ENCODE peak calls at places on chromosomes 4 and X, in four cellular contexts. M is AG04449, Q is left ventricle myocardium inferior, N is PC-3. R is an unnamed sample.

GRCh38 chr4:47567511-47567910 is 82.4 kb downstream of the ATP10D start:
- DNase-seq in Q (no peak), N (peak; percentile 25), M (no peak), R (no peak)

GRCh38 chr4:99885063-99885664 is 9.1 kb downstream of the LAMTOR3 start:
- DNase-seq in Q (no peak), M (no peak), N (peak; percentile 54), R (peak; percentile 44)

GRCh38 chr4:140102406-140102805 is 51.6 kb downstream of the MAML3 start:
- DNase-seq in N (peak; percentile 17), Q (no peak), M (no peak), R (no peak)

GRCh38 chr4:56655209-56655626 is 25.9 kb downstream of the HOPX start:
- DNase-seq in M (no peak), Q (peak; percentile 24), N (peak; percentile 14), R (no peak)

GRCh38 chr4:176340871-176341685 is 21.3 kb downstream of the SPCS3 start:
- DNase-seq in Q (no peak), M (no peak), N (peak; percentile 52), R (peak; percentile 50)

GRCh38 chrX:118724352-118724751 is 3.1 kb upstream of the IL13RA1 start:
- DNase-seq in Q (no peak), M (no peak), N (no peak), R (no peak)

GRCh38 chr4:164937576-164938270 is 39.7 kb downstream of the TRIM61 start:
- DNase-seq in M (no peak), Q (no peak), N (no peak), R (peak; percentile 48)

GRCh38 chrX:88425739-88426138 is 321.3 kb upstream of the CPXCR1 start:
- DNase-seq in N (peak; percentile 53), M (no peak), Q (no peak), R (no peak)

GRCh38 chr4:17511041-17511949 is 595 bp downstream of the QDPR start:
- DNase-seq in Q (peak; percentile 56), M (no peak), N (peak; percentile 34), R (peak; percentile 48)

GRCh38 chrX:103839404-103839803 is 7.3 kb upstream of the RAB9B start:
- DNase-seq in M (no peak), N (peak; percentile 55), Q (no peak), R (no peak)

GRCh38 chrX:23311731-23312130 is 22.9 kb upstream of the PTCHD1 start:
- DNase-seq in Q (no peak), N (no peak), M (no peak), R (no peak)

GRCh38 chr4:153792893-153793227 is 4.0 kb upstream of the SFRP2 start:
- DNase-seq in N (no peak), M (no peak), Q (no peak), R (no peak)

GRCh38 chr4:16067515-16067914 is 16.3 kb downstream of the PROM1 start:
- DNase-seq in M (no peak), N (peak; percentile 21), Q (no peak), R (no peak)

GRCh38 chr4:113686950-113687718 is 74.4 kb downstream of the CAMK2D start:
- DNase-seq in N (no peak), M (no peak), Q (no peak), R (peak; percentile 59)

GRCh38 chrX:119218198-119218597 is 17.9 kb upstream of the PGRMC1 start:
- DNase-seq in Q (no peak), N (peak; percentile 60), M (no peak), R (no peak)

GRCh38 chr4:2116687-2117400 is 57.7 kb downstream of the NAT8L start:
- DNase-seq in Q (no peak), N (no peak), M (no peak), R (peak; percentile 33)

GRCh38 chrX:41116948-41117347 is 31.7 kb downstream of the USP9X start:
- DNase-seq in Q (no peak), N (peak; percentile 4), M (no peak), R (no peak)

GRCh38 chrX:10173331-10173900 is 16.6 kb downstream of the CLCN4 start:
- DNase-seq in N (no peak), Q (no peak), M (no peak), R (peak; percentile 77)

GRCh38 chr4:97411352-97411751 is 731.9 kb downstream of the STPG2 start:
- DNase-seq in N (no peak), M (no peak), Q (no peak), R (no peak)

GRCh38 chrX:45851434-45851991 is 650.8 kb upstream of the DIPK2B start:
- DNase-seq in M (no peak), Q (no peak), N (peak; percentile 74), R (peak; percentile 13)

GRCh38 chr4:125187621-125188176 is 127.1 kb upstream of the FAT4 start:
- DNase-seq in M (no peak), N (peak; percentile 80), Q (peak; percentile 19), R (peak; percentile 77)

GRCh38 chr4:150986085-150986484 is 29.0 kb downstream of the LRBA start:
- DNase-seq in N (no peak), Q (no peak), M (no peak), R (no peak)

GRCh38 chr4:81130569-81130968 is 84.5 kb downstream of the PRKG2 start:
- DNase-seq in N (no peak), Q (no peak), M (no peak), R (no peak)

GRCh38 chr4:103853627-103854026 is 133.8 kb upstream of the TACR3 start:
- DNase-seq in M (no peak), N (peak; percentile 28), Q (no peak), R (no peak)

GRCh38 chr4:145207934-145208333 is 27.5 kb upstream of the OTUD4 start:
- DNase-seq in Q (no peak), N (no peak), M (no peak), R (no peak)

GRCh38 chrX:123464709-123465108 is 268.1 kb downstream of the THOC2 start:
- DNase-seq in N (no peak), Q (no peak), M (no peak), R (no peak)

GRCh38 chrX:10326578-10326977 is 169.8 kb downstream of the CLCN4 start:
- DNase-seq in M (no peak), Q (no peak), N (peak; percentile 52), R (peak; percentile 63)

GRCh38 chrX:77119706-77120105 is 327.5 kb upstream of the FGF16 start:
- DNase-seq in N (no peak), M (no peak), Q (no peak), R (no peak)

GRCh38 chr4:72076562-72076961 is 44.8 kb downstream of the NPFFR2 start:
- DNase-seq in M (no peak), N (peak; percentile 67), Q (no peak), R (peak; percentile 1)

GRCh38 chrX:148380614-148381561 is 119.5 kb upstream of the AFF2 start:
- DNase-seq in Q (no peak), N (no peak), M (no peak), R (peak; percentile 21)

GRCh38 chr4:82515705-82516104 is 46.1 kb downstream of the TMEM150C start:
- DNase-seq in Q (peak; percentile 28), M (peak; percentile 63), N (peak; percentile 43), R (peak; percentile 72)

GRCh38 chrX:368811-369562 is 17.7 kb downstream of the PPP2R3B start:
- DNase-seq in Q (peak; percentile 56), N (no peak), M (peak; percentile 9), R (peak; percentile 65)

GRCh38 chrX:331145-331771 is 12.7 kb upstream of the GTPBP6 start:
- DNase-seq in N (peak; percentile 16), Q (peak; percentile 15), M (no peak), R (peak; percentile 39)

GRCh38 chr4:74423101-74423500 is 21.8 kb upstream of the AREG start:
- DNase-seq in M (no peak), N (peak; percentile 46), Q (peak; percentile 51), R (peak; percentile 24)

GRCh38 chr4:66920514-66920913 is 624.8 kb downstream of the CENPC start:
- DNase-seq in M (no peak), Q (no peak), N (no peak), R (no peak)

DNA sequence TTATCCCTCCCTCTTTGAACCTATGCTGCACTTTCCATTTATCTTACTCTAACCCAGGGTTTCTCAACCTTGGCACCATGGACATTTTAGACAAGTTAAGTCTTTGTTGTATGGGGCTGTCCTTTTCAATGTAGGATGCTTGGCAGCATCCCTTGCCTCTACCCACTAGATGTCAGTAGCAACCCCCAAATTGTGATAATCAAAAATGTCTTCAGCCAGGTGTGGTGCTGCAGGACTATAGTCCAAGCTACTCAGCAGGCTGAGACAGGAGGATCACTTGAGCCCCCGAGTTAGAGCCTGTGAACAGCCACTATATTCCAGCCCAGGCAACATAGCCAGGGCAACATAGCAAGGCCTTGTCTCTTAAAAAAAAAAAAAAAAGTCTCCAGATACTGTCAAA is 7.0 kb downstream of the LRCH2 start:
- DNase-seq in M (no peak), Q (no peak), N (peak; percentile 66), R (peak; percentile 7)
- TF ChIP-seq CTCF in M (peak; percentile 24), Q (peak; percentile 33), N (peak; percentile 74), R (peak; percentile 49)

DNA sequence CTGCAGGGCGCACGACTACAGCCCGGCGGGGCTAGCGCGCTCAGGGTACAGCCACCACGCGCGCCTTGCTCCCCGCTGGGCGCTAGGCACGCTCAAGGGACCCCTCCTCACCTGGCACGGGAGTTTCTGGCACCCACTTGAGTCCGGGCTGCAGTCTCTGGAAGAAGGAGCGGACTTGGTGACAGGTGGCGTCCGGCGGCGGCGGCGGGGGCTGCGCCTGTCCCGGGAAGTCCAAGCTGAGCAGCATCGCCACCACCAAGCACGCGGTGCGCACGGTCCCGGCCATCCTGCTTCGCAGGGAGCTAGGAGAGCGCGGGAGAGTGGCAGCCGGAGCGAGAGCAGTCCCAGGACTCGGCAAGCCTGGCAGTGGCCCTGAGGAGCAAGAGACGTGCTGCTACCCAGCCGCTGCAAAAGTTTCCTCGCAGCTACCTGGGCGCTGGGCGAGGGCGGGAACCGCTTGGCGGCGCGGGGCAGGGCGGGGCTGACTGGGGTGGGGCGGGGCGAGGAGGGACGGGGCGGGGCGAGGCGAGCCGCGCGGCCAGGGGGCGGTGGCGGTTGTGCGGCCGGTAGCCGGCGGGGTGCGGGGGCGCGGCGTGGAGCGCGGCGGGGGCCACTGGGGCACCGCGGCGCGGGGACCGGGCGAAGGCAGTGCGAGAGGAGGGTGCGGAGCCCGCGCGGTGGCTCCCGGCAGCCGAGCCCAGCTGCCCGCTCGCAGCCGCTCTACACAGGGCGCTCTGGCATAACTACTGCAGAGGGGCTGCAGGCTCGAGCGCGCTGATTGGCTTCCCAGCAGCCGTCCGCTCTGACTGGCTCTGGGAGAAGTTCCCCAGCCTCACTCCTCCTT is at the start of gene GPC3:
- DNase-seq in M (no peak), Q (peak; percentile 15), N (no peak), R (no peak)
- H3K4me3 ChIP-seq in M (peak within 1 kb of the TSS; percentile 6), Q (peak within 1 kb of the TSS; percentile 55), N (no peak within 1 kb of the TSS), R (peak within 1 kb of the TSS; percentile 12)

GRCh38 chrX:105765691-105766090 is 56.6 kb upstream of the NRK start:
- DNase-seq in M (no peak), Q (no peak), N (peak; percentile 4), R (no peak)
- TF ChIP-seq CTCF in M (no peak), Q (no peak), N (peak; percentile 31), R (no peak)

GRCh38 chr4:624705-625590 is at the start of gene PDE6B:
- DNase-seq in M (no peak), Q (no peak), N (no peak), R (no peak)

GRCh38 chr4:627347-627746 is 2.0 kb downstream of the PDE6B start:
- DNase-seq in Q (peak; percentile 2), M (no peak), N (no peak), R (no peak)

GRCh38 chr4:623914-624626 is 1.3 kb upstream of the PDE6B start:
- DNase-seq in Q (no peak), N (no peak), M (no peak), R (no peak)

GRCh38 chr4:626201-627091 is 1.1 kb downstream of the PDE6B start:
- DNase-seq in N (no peak), M (no peak), Q (peak; percentile 3), R (no peak)

DNA sequence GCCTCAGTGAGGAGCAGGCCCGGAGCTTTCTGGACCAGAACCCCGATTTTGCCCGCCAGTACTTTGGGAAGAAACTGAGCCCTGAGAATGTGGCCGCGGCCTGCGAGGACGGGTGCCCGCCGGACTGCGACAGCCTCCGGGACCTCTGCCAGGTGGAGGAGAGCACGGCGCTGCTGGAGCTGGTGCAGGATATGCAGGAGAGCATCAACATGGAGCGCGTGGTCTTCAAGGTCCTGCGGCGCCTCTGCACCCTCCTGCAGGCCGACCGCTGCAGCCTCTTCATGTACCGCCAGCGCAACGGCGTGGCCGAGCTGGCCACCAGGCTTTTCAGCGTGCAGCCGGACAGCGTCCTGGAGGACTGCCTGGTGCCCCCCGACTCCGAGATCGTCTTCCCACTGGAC is 258 bp downstream of the PDE6B start:
- DNase-seq in N (no peak), Q (peak; percentile 12), M (no peak), R (no peak)
- H3K4me3 ChIP-seq in N (no peak overlapping the region), Q (no peak overlapping the region), M (no peak overlapping the region), R (no peak overlapping the region)

R was measured in AG10803.